ENCODE peak calls at places on chromosomes 7 and 10, in six cellular contexts. One of them, this sample, is unnamed. For H3K27me3 and H3K4me1, the result is how much of the 10 kb centered on the place peaks cover.

GRCh38 chr10:49408437-49409306 is 12.8 kb upstream of the DRGX start:
- DNase-seq in Peyer's patch: no peak
- DNase-seq in K562: peak
- DNase-seq in gastrocnemius medialis: no peak
- DNase-seq in testis: no peak
- DNase-seq in uterus: no peak
- DNase-seq in this sample: no peak

GRCh38 chr10:114548662-114549061 is 109.4 kb downstream of the ABLIM1 start:
- DNase-seq in K562: peak
- DNase-seq in gastrocnemius medialis: peak
- DNase-seq in uterus: peak
- DNase-seq in testis: peak
- DNase-seq in Peyer's patch: no peak
- DNase-seq in this sample: no peak

GRCh38 chr7:75989084-75989725 is 5.2 kb downstream of the TMEM120A start:
- DNase-seq in uterus: no peak
- DNase-seq in gastrocnemius medialis: peak
- DNase-seq in Peyer's patch: no peak
- DNase-seq in K562: peak
- DNase-seq in testis: no peak
- DNase-seq in this sample: no peak

GRCh38 chr10:97411411-97411810 is 10.3 kb upstream of the RRP12 start:
- DNase-seq in gastrocnemius medialis: no peak
- DNase-seq in uterus: no peak
- DNase-seq in K562: no peak
- DNase-seq in Peyer's patch: no peak
- DNase-seq in testis: no peak
- DNase-seq in this sample: no peak

GRCh38 chr10:86803156-86803555 is 46.7 kb downstream of the BMPR1A start:
- DNase-seq in uterus: no peak
- DNase-seq in testis: no peak
- DNase-seq in gastrocnemius medialis: no peak
- DNase-seq in K562: no peak
- DNase-seq in Peyer's patch: no peak
- DNase-seq in this sample: no peak

GRCh38 chr7:28956608-28957063 is 1.5 kb downstream of the TRIL start:
- DNase-seq in Peyer's patch: peak
- DNase-seq in gastrocnemius medialis: peak
- DNase-seq in uterus: peak
- DNase-seq in testis: peak
- DNase-seq in K562: no peak
- DNase-seq in this sample: peak

GRCh38 chr10:71046747-71047146 is 158.4 kb upstream of the PCBD1 start:
- DNase-seq in Peyer's patch: no peak
- DNase-seq in uterus: no peak
- DNase-seq in gastrocnemius medialis: no peak
- DNase-seq in testis: no peak
- DNase-seq in K562: no peak
- DNase-seq in this sample: no peak

GRCh38 chr10:63722537-63722936 is 201.3 kb downstream of the REEP3 start:
- DNase-seq in gastrocnemius medialis: peak
- DNase-seq in testis: no peak
- DNase-seq in K562: no peak
- DNase-seq in Peyer's patch: no peak
- DNase-seq in uterus: peak
- DNase-seq in this sample: no peak

GRCh38 chr7:122307228-122307619 is 2.7 kb upstream of the FEZF1 start:
- DNase-seq in testis: no peak
- DNase-seq in Peyer's patch: no peak
- DNase-seq in uterus: no peak
- DNase-seq in gastrocnemius medialis: no peak
- DNase-seq in K562: no peak
- DNase-seq in this sample: no peak

GRCh38 chr7:27774717-27775328 is 34.9 kb downstream of the TAX1BP1 start:
- DNase-seq in testis: no peak
- DNase-seq in uterus: no peak
- DNase-seq in Peyer's patch: no peak
- DNase-seq in K562: peak
- DNase-seq in gastrocnemius medialis: no peak
- DNase-seq in this sample: no peak

GRCh38 chr10:69389827-69390490 is 26.8 kb downstream of the TACR2 start:
- DNase-seq in K562: peak
- DNase-seq in gastrocnemius medialis: no peak
- DNase-seq in uterus: no peak
- DNase-seq in Peyer's patch: no peak
- DNase-seq in testis: no peak
- DNase-seq in this sample: no peak

GRCh38 chr7:121360564-121360963 is 31.8 kb downstream of the WNT16 start:
- DNase-seq in K562: no peak
- DNase-seq in uterus: no peak
- DNase-seq in Peyer's patch: no peak
- DNase-seq in testis: no peak
- DNase-seq in gastrocnemius medialis: no peak
- DNase-seq in this sample: no peak

GRCh38 chr7:98420966-98421612 is 20.2 kb upstream of the BAIAP2L1 start:
- DNase-seq in uterus: no peak
- DNase-seq in K562: peak
- DNase-seq in gastrocnemius medialis: no peak
- DNase-seq in Peyer's patch: peak
- DNase-seq in testis: peak
- DNase-seq in this sample: no peak

GRCh38 chr10:121653608-121654007 is 55.4 kb upstream of the FGFR2 start:
- DNase-seq in testis: no peak
- DNase-seq in uterus: no peak
- DNase-seq in K562: no peak
- DNase-seq in gastrocnemius medialis: no peak
- DNase-seq in Peyer's patch: no peak
- DNase-seq in this sample: no peak

GRCh38 chr10:87761892-87762291 is 56.1 kb downstream of the ATAD1 start:
- DNase-seq in K562: no peak
- DNase-seq in gastrocnemius medialis: peak
- DNase-seq in testis: no peak
- DNase-seq in Peyer's patch: no peak
- DNase-seq in uterus: no peak
- DNase-seq in this sample: no peak

GRCh38 chr10:130741901-130742625 is 569.5 kb downstream of the TCERG1L start:
- DNase-seq in Peyer's patch: no peak
- DNase-seq in uterus: no peak
- DNase-seq in testis: no peak
- DNase-seq in K562: no peak
- DNase-seq in gastrocnemius medialis: no peak
- DNase-seq in this sample: no peak

GRCh38 chr10:49091450-49092210 is 23.7 kb downstream of the VSTM4 start:
- DNase-seq in uterus: no peak
- DNase-seq in testis: no peak
- DNase-seq in K562: no peak
- DNase-seq in Peyer's patch: no peak
- DNase-seq in gastrocnemius medialis: no peak
- DNase-seq in this sample: peak

GRCh38 chr7:115805458-115805857 is 225.1 kb downstream of the TFEC start:
- DNase-seq in K562: no peak
- DNase-seq in gastrocnemius medialis: no peak
- DNase-seq in uterus: no peak
- DNase-seq in Peyer's patch: no peak
- DNase-seq in testis: no peak
- DNase-seq in this sample: no peak

GRCh38 chr7:134613623-134614347 is 32.9 kb upstream of the BPGM start:
- DNase-seq in Peyer's patch: no peak
- DNase-seq in K562: no peak
- DNase-seq in gastrocnemius medialis: peak
- DNase-seq in testis: peak
- DNase-seq in uterus: no peak
- DNase-seq in this sample: no peak

GRCh38 chr10:6203331-6204062 is 765 bp downstream of the PFKFB3 start:
- DNase-seq in uterus: peak
- DNase-seq in Peyer's patch: peak
- DNase-seq in K562: peak
- DNase-seq in testis: peak
- DNase-seq in gastrocnemius medialis: no peak
- DNase-seq in this sample: no peak

GRCh38 chr10:73865459-73866442 is 8.6 kb downstream of the CAMK2G start:
- DNase-seq in testis: no peak
- DNase-seq in Peyer's patch: peak
- DNase-seq in gastrocnemius medialis: no peak
- DNase-seq in uterus: no peak
- DNase-seq in K562: no peak
- DNase-seq in this sample: no peak

GRCh38 chr10:116663342-116663741 is 42.6 kb downstream of the PNLIPRP2 start:
- DNase-seq in Peyer's patch: no peak
- DNase-seq in gastrocnemius medialis: no peak
- DNase-seq in uterus: no peak
- DNase-seq in testis: no peak
- DNase-seq in K562: no peak
- DNase-seq in this sample: no peak

GRCh38 chr10:92880233-92880861 is 32.0 kb downstream of the EXOC6 start:
- DNase-seq in K562: peak
- DNase-seq in Peyer's patch: no peak
- DNase-seq in testis: no peak
- DNase-seq in uterus: no peak
- DNase-seq in gastrocnemius medialis: no peak
- DNase-seq in this sample: no peak

GRCh38 chr10:72079356-72079755 is 9.0 kb downstream of the SPOCK2 start:
- DNase-seq in gastrocnemius medialis: no peak
- DNase-seq in uterus: no peak
- DNase-seq in Peyer's patch: no peak
- DNase-seq in K562: no peak
- DNase-seq in testis: no peak
- DNase-seq in this sample: no peak

GRCh38 chr10:59285073-59285472 is 77.3 kb downstream of the FAM13C start:
- DNase-seq in Peyer's patch: no peak
- DNase-seq in uterus: no peak
- DNase-seq in K562: no peak
- DNase-seq in testis: peak
- DNase-seq in gastrocnemius medialis: peak
- DNase-seq in this sample: no peak

GRCh38 chr7:66330961-66331360 is 125.8 kb downstream of the TPST1 start:
- DNase-seq in testis: peak
- DNase-seq in K562: no peak
- DNase-seq in Peyer's patch: no peak
- DNase-seq in gastrocnemius medialis: peak
- DNase-seq in uterus: peak
- DNase-seq in this sample: no peak

GRCh38 chr10:131834152-131834810 is 66.5 kb upstream of the PPP2R2D start:
- DNase-seq in K562: no peak
- DNase-seq in gastrocnemius medialis: no peak
- DNase-seq in testis: no peak
- DNase-seq in uterus: no peak
- DNase-seq in Peyer's patch: peak
- DNase-seq in this sample: no peak

GRCh38 chr7:151250181-151251095 is 1.9 kb upstream of the SMARCD3 start:
- DNase-seq in testis: no peak
- DNase-seq in K562: no peak
- DNase-seq in gastrocnemius medialis: no peak
- DNase-seq in uterus: no peak
- DNase-seq in Peyer's patch: no peak
- DNase-seq in this sample: no peak

GRCh38 chr7:151247611-151248176 is 800 bp downstream of the SMARCD3 start:
- DNase-seq in K562: no peak
- DNase-seq in uterus: no peak
- DNase-seq in gastrocnemius medialis: peak
- DNase-seq in Peyer's patch: peak
- DNase-seq in testis: peak
- DNase-seq in this sample: no peak

GRCh38 chr7:151248191-151249033 is at the start of gene SMARCD3:
- DNase-seq in K562: peak
- DNase-seq in gastrocnemius medialis: peak
- DNase-seq in Peyer's patch: peak
- DNase-seq in testis: peak
- DNase-seq in uterus: peak
- DNase-seq in this sample: no peak

GRCh38 chr7:151249732-151250072 is 1.2 kb upstream of the SMARCD3 start:
- DNase-seq in Peyer's patch: no peak
- DNase-seq in testis: peak
- DNase-seq in uterus: peak
- DNase-seq in gastrocnemius medialis: peak
- DNase-seq in K562: peak
- DNase-seq in this sample: no peak

GRCh38 chr7:151249034-151249731 is 689 bp upstream of the SMARCD3 start:
- DNase-seq in K562: no peak
- DNase-seq in gastrocnemius medialis: peak
- DNase-seq in uterus: peak
- DNase-seq in testis: peak
- DNase-seq in Peyer's patch: peak
- DNase-seq in this sample: no peak
- H3K27me3 ChIP-seq in K562: half or more
- H3K27me3 ChIP-seq in gastrocnemius medialis: under half
- H3K27me3 ChIP-seq in uterus: under half
- H3K27me3 ChIP-seq in testis: under half
- H3K27me3 ChIP-seq in Peyer's patch: under half
- H3K27me3 ChIP-seq in this sample: under half

DNA sequence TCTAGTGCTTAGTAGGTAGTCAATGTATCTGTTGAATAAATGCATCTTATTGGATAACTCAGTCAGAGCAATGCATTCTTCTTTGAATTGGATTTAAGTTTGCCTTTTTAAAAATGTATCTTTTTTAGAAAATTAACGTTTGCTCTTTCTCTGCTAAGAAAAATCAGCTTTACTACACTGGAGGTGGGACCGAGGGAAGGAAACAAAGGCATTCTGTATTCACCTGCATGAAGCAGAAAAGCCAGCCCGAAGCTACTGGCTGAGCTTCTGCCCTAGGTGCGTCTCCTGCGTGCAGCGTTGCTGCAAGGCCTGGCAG is 22.2 kb upstream of the ITGB1 start:
- DNase-seq in uterus: no peak
- DNase-seq in gastrocnemius medialis: no peak
- DNase-seq in Peyer's patch: no peak
- DNase-seq in testis: no peak
- DNase-seq in K562: no peak
- DNase-seq in this sample: no peak
- TF ChIP-seq POLR2A in uterus: no peak
- TF ChIP-seq POLR2A in gastrocnemius medialis: no peak
- TF ChIP-seq POLR2A in Peyer's patch: no peak
- TF ChIP-seq POLR2A in testis: no peak
- TF ChIP-seq POLR2A in K562: no peak
- TF ChIP-seq POLR2A in this sample: no peak

GRCh38 chr7:96826089-96826488 is 116.4 kb upstream of the SEM1 start:
- DNase-seq in testis: no peak
- DNase-seq in K562: no peak
- DNase-seq in gastrocnemius medialis: no peak
- DNase-seq in Peyer's patch: no peak
- DNase-seq in uterus: no peak
- DNase-seq in this sample: no peak
- H3K4me1 ChIP-seq in testis: under half
- H3K4me1 ChIP-seq in K562: under half
- H3K4me1 ChIP-seq in gastrocnemius medialis: under half
- H3K4me1 ChIP-seq in Peyer's patch: under half
- H3K4me1 ChIP-seq in uterus: under half
- H3K4me1 ChIP-seq in this sample: under half

GRCh38 chr7:74026406-74027123 is 1.4 kb upstream of the ELN start:
- DNase-seq in testis: peak
- DNase-seq in K562: peak
- DNase-seq in uterus: peak
- DNase-seq in Peyer's patch: peak
- DNase-seq in gastrocnemius medialis: peak
- DNase-seq in this sample: no peak
- H3K27me3 ChIP-seq in testis: under half
- H3K27me3 ChIP-seq in K562: half or more
- H3K27me3 ChIP-seq in uterus: under half
- H3K27me3 ChIP-seq in Peyer's patch: under half
- H3K27me3 ChIP-seq in gastrocnemius medialis: under half
- H3K27me3 ChIP-seq in this sample: under half

GRCh38 chr10:96229568-96230030 is 41.8 kb downstream of the BLNK start:
- DNase-seq in testis: peak
- DNase-seq in K562: peak
- DNase-seq in uterus: peak
- DNase-seq in Peyer's patch: peak
- DNase-seq in gastrocnemius medialis: peak
- DNase-seq in this sample: no peak
- TF ChIP-seq POLR2A in testis: no peak
- TF ChIP-seq POLR2A in K562: no peak
- TF ChIP-seq POLR2A in uterus: no peak
- TF ChIP-seq POLR2A in Peyer's patch: no peak
- TF ChIP-seq POLR2A in gastrocnemius medialis: no peak
- TF ChIP-seq POLR2A in this sample: no peak

This sample was measured in vagina.